ENCODE peak calls at places on chromosome 12, in four cellular contexts. E, V, P and U are unnamed samples.

GRCh38 chr12:112664569-112664968 is 127.0 kb upstream of the RPH3A start:
- DNase-seq in V (no peak), E (no peak), P (peak; percentile 66), U (no peak)

GRCh38 chr12:1933342-1933992 is 15.0 kb upstream of the CACNA2D4 start:
- DNase-seq in E (no peak), P (no peak), V (no peak), U (no peak)

GRCh38 chr12:62834971-62835547 is 99.9 kb downstream of the PPM1H start:
- DNase-seq in V (peak; percentile 24), P (no peak), E (no peak), U (no peak)

GRCh38 chr12:113135178-113136127 is at the start of gene RASAL1:
- DNase-seq in P (peak; percentile 85), V (peak; percentile 75), E (peak; percentile 81), U (peak; percentile 25)

GRCh38 chr12:7749442-7749841 is 2.3 kb upstream of the CLEC4C start:
- DNase-seq in E (no peak), V (no peak), P (no peak), U (no peak)

GRCh38 chr12:20629414-20630156 is 65.5 kb upstream of the SLCO1C1 start:
- DNase-seq in E (no peak), V (no peak), P (no peak), U (peak; percentile 84)

GRCh38 chr12:62158416-62159360 is 101.5 kb upstream of the USP15 start:
- DNase-seq in E (no peak), P (no peak), V (no peak), U (no peak)

GRCh38 chr12:50314629-50315312 is 31.5 kb upstream of the LIMA1 start:
- DNase-seq in P (peak; percentile 58), E (peak; percentile 73), V (no peak), U (peak; percentile 46)

GRCh38 chr12:71447691-71448660 is 8.4 kb downstream of the LGR5 start:
- DNase-seq in V (no peak), P (no peak), E (no peak), U (no peak)

GRCh38 chr12:43289412-43289811 is 262.6 kb downstream of the ADAMTS20 start:
- DNase-seq in P (no peak), V (no peak), E (no peak), U (no peak)

GRCh38 chr12:21934173-21934572 is 7.1 kb downstream of the ABCC9 start:
- DNase-seq in P (no peak), E (no peak), V (no peak), U (no peak)

GRCh38 chr12:71642264-71642663 is 21.4 kb downstream of the ZFC3H1 start:
- DNase-seq in P (no peak), E (no peak), V (no peak), U (no peak)

GRCh38 chr12:75553865-75554555 is 42.6 kb upstream of the KRR1 start:
- DNase-seq in E (no peak), P (no peak), V (no peak), U (no peak)

GRCh38 chr12:14950982-14951746 is 10.2 kb downstream of the ARHGDIB start:
- DNase-seq in E (no peak), P (no peak), V (peak; percentile 68), U (peak; percentile 56)

GRCh38 chr12:119676022-119676421 is 8.1 kb downstream of the PRKAB1 start:
- DNase-seq in P (no peak), E (no peak), V (no peak), U (no peak)

GRCh38 chr12:18546399-18546798 is 191.4 kb downstream of the PLCZ1 start:
- DNase-seq in E (no peak), P (no peak), V (no peak), U (peak; percentile 18)

GRCh38 chr12:93089805-93090569 is 160.9 kb upstream of the EEA1 start:
- DNase-seq in E (no peak), V (peak; percentile 89), P (peak; percentile 38), U (no peak)

GRCh38 chr12:19959353-19959752 is 409.0 kb upstream of the PDE3A start:
- DNase-seq in P (no peak), V (no peak), E (no peak), U (no peak)

GRCh38 chr12:70121562-70121961 is 121.7 kb upstream of the CNOT2 start:
- DNase-seq in E (no peak), P (no peak), V (no peak), U (no peak)

GRCh38 chr12:19529933-19530630 is 90.8 kb downstream of the AEBP2 start:
- DNase-seq in P (no peak), E (peak; percentile 62), V (no peak), U (no peak)

GRCh38 chr12:21989819-21990412 is 48.7 kb upstream of the ABCC9 start:
- DNase-seq in P (no peak), V (peak; percentile 13), E (peak; percentile 33), U (peak; percentile 1)

GRCh38 chr12:93243689-93244513 is 133.8 kb upstream of the NUDT4 start:
- DNase-seq in V (no peak), E (peak; percentile 12), P (peak; percentile 34), U (peak; percentile 89)

GRCh38 chr12:63420206-63420644 is 248.1 kb downstream of the DPY19L2 start:
- DNase-seq in P (peak; percentile 67), E (peak; percentile 37), V (peak; percentile 73), U (peak; percentile 36)

GRCh38 chr12:68425998-68426397 is 93.8 kb upstream of the MDM1 start:
- DNase-seq in V (no peak), P (no peak), E (no peak), U (no peak)

GRCh38 chr12:100564905-100565467 is 8.5 kb upstream of the GAS2L3 start:
- DNase-seq in P (no peak), E (no peak), V (no peak), U (no peak)

GRCh38 chr12:96132819-96133218 is 61.4 kb upstream of the ELK3 start:
- DNase-seq in V (no peak), P (no peak), E (no peak), U (peak; percentile 38)

GRCh38 chr12:96136129-96136528 is 58.0 kb upstream of the ELK3 start:
- DNase-seq in P (no peak), E (no peak), V (no peak), U (no peak)

GRCh38 chr12:96134200-96134599 is 60.0 kb upstream of the ELK3 start:
- DNase-seq in E (no peak), V (peak; percentile 24), P (no peak), U (no peak)

GRCh38 chr12:96131230-96131788 is 62.9 kb upstream of the ELK3 start:
- DNase-seq in P (no peak), V (no peak), E (no peak), U (no peak)

DNA sequence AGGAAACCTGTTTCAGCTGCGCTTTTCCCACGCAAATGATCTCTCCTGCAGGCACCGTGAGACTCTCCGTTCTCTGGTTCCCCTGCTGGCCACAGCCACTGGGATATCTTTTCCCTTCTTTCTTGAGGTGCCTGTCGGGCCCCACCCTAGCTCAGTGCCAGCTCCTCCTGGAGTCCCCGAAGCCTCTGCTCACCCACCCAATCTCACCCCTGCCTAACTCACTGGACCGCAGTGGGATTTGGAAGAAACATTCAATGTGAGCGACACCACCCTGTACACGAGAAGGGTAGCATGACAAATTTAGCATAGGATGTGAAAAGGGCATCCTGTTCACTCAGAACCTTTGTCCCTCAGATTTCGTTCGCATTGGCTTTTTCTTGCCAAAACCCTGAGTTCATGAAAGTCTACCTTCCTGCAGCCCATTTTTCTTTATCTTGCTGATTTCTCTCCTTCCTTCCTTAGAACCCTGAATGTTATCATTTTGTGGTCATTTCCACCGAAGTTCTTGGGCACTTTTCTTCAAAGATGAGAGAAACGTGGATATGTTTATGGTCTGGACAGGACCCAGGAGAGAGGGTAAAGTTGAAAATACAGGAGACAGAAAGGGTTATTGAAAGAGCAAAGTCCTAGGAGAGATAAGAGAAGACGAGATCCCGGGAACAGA is 63.6 kb upstream of the ELK3 start:
- DNase-seq in E (no peak), P (no peak), V (no peak), U (no peak)
- TF ChIP-seq ELF1 in E (no peak), P (no peak), V (no peak), U (no peak)

DNA sequence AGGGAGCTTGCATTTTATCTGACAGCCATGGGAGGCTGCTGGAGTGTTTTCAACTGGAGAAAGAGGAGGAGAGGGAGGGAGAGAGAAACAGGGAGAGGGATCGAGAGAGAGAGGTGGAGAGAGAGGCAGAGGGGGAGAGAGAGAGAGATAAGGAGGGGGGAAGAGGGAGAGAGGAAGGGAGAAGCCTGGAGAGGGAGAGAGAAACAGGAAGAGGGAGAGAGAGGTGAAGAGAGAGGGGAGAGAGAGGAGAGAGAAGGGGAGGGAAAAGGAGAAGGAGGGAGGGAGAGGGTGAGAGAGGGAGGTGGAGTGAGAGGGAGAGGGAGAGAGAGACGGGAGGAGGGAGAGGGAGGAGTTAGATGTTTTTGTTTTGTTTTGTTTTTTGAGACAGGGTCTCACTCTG is 45.6 kb downstream of the DNAH10 start:
- DNase-seq in E (peak; percentile 33), P (no peak), V (no peak), U (no peak)
- TF ChIP-seq ELF1 in E (no peak), P (no peak), V (no peak), U (no peak)

GRCh38 chr12:3145036-3145435 is 67.9 kb downstream of the TSPAN9 start:
- DNase-seq in V (no peak), P (no peak), E (peak; percentile 10), U (no peak)

GRCh38 chr12:3147260-3147659 is 70.1 kb downstream of the TSPAN9 start:
- DNase-seq in V (no peak), P (no peak), E (no peak), U (no peak)

GRCh38 chr12:3148366-3149000 is 71.3 kb downstream of the TSPAN9 start:
- DNase-seq in P (no peak), E (no peak), V (no peak), U (no peak)

GRCh38 chr12:3144495-3144894 is 67.3 kb downstream of the TSPAN9 start:
- DNase-seq in V (no peak), P (no peak), E (peak; percentile 10), U (no peak)

GRCh38 chr12:3145546-3146310 is 68.5 kb downstream of the TSPAN9 start:
- DNase-seq in P (no peak), E (no peak), V (no peak), U (no peak)
- TF ChIP-seq ELF1 in P (no peak), E (no peak), V (no peak), U (no peak)

GRCh38 chr12:109923481-109924245 is 23.6 kb downstream of the TCHP start:
- DNase-seq in V (no peak), E (no peak), P (no peak), U (no peak)

GRCh38 chr12:109927622-109928021 is 27.5 kb downstream of the TCHP start:
- DNase-seq in E (peak; percentile 75), V (peak; percentile 28), P (peak; percentile 63), U (peak; percentile 44)

GRCh38 chr12:109926488-109927210 is 26.6 kb downstream of the TCHP start:
- DNase-seq in V (no peak), E (no peak), P (no peak), U (no peak)

GRCh38 chr12:109923038-109923437 is 23.0 kb downstream of the TCHP start:
- DNase-seq in P (no peak), E (no peak), V (no peak), U (no peak)

DNA sequence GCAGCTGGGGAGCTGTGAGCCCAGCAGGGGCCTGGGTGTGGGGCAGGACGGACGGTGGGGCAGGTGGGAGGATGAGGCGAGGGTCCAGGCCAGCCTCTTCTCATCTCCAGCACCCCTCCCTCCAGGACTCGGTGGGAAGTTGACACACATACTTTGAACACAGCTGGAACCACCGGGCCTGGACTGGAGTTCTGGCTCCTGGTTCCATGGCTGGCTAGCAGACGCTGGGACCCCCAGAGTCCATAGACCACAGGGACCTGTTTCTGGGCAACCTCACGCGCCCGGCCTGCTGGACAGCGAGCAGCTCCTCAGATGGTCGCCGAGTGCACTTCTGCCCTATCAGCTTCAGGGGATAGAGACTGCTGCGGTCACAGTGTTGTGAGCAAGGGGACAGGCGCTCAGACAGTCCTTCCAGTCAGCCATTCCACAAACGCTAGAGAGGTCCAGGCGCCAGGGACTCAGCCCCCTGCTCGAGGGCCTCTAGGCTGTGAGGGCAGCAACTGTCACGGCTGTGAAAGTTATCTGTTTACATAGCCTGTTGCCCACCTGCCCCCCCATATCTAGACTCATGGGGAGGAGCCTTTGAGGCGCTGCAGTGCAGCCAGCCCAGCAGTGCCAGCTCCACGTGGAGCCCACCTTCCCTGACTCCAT is 25.2 kb downstream of the TCHP start:
- DNase-seq in V (no peak), E (peak; percentile 45), P (no peak), U (no peak)
- TF ChIP-seq ELF1 in V (no peak), E (no peak), P (no peak), U (no peak)